ENCODE peak calls at places on chromosomes 3 and 15, in five cellular contexts. One of them, this sample, is unnamed.
A peak's percentile ranks its signal among the peaks of the same experiment; 100 is the strongest.

GRCh38 chr3:114213669-114214541 is 23.5 kb downstream of the ZNF80 start:
- DNase-seq in CD4-positive, alpha-beta T cell: peak; percentile 55
- DNase-seq in mammary epithelial cell: no peak
- DNase-seq in caudate nucleus: no peak
- DNase-seq in GM23248: peak; percentile 97
- DNase-seq in this sample: no peak

GRCh38 chr15:37102315-37103021 is 2.1 kb upstream of the MEIS2 start:
- DNase-seq in CD4-positive, alpha-beta T cell: no peak
- DNase-seq in mammary epithelial cell: no peak
- DNase-seq in caudate nucleus: no peak
- DNase-seq in GM23248: peak; percentile 60
- DNase-seq in this sample: no peak

GRCh38 chr3:54447427-54447826 is 325.1 kb downstream of the CACNA2D3 start:
- DNase-seq in CD4-positive, alpha-beta T cell: no peak
- DNase-seq in mammary epithelial cell: no peak
- DNase-seq in caudate nucleus: no peak
- DNase-seq in GM23248: no peak
- DNase-seq in this sample: no peak

GRCh38 chr3:176351408-176351807 is 845.9 kb downstream of the TBL1XR1 start:
- DNase-seq in CD4-positive, alpha-beta T cell: no peak
- DNase-seq in mammary epithelial cell: no peak
- DNase-seq in caudate nucleus: no peak
- DNase-seq in GM23248: peak; percentile 78
- DNase-seq in this sample: no peak

GRCh38 chr3:133362539-133362938 is 37.3 kb upstream of the BFSP2 start:
- DNase-seq in CD4-positive, alpha-beta T cell: no peak
- DNase-seq in mammary epithelial cell: no peak
- DNase-seq in caudate nucleus: no peak
- DNase-seq in GM23248: no peak
- DNase-seq in this sample: no peak

GRCh38 chr3:137770066-137770805 is 6.1 kb downstream of the SOX14 start:
- DNase-seq in CD4-positive, alpha-beta T cell: no peak
- DNase-seq in mammary epithelial cell: no peak
- DNase-seq in caudate nucleus: no peak
- DNase-seq in GM23248: no peak
- DNase-seq in this sample: no peak

GRCh38 chr3:194690501-194691372 is 5.1 kb downstream of the FAM43A start:
- DNase-seq in CD4-positive, alpha-beta T cell: no peak
- DNase-seq in mammary epithelial cell: no peak
- DNase-seq in caudate nucleus: no peak
- DNase-seq in GM23248: no peak
- DNase-seq in this sample: no peak

GRCh38 chr3:129745253-129745652 is 138.8 kb upstream of the PLXND1 start:
- DNase-seq in CD4-positive, alpha-beta T cell: no peak
- DNase-seq in mammary epithelial cell: no peak
- DNase-seq in caudate nucleus: no peak
- DNase-seq in GM23248: no peak
- DNase-seq in this sample: no peak

GRCh38 chr3:183378008-183378407 is 50.4 kb downstream of the MCF2L2 start:
- DNase-seq in CD4-positive, alpha-beta T cell: no peak
- DNase-seq in mammary epithelial cell: no peak
- DNase-seq in caudate nucleus: no peak
- DNase-seq in GM23248: no peak
- DNase-seq in this sample: no peak

GRCh38 chr3:140432176-140432753 is 245.6 kb upstream of the TRIM42 start:
- DNase-seq in CD4-positive, alpha-beta T cell: no peak
- DNase-seq in mammary epithelial cell: no peak
- DNase-seq in caudate nucleus: no peak
- DNase-seq in GM23248: no peak
- DNase-seq in this sample: no peak

GRCh38 chr3:72359743-72360142 is 488.5 kb downstream of the SHQ1 start:
- DNase-seq in CD4-positive, alpha-beta T cell: no peak
- DNase-seq in mammary epithelial cell: no peak
- DNase-seq in caudate nucleus: no peak
- DNase-seq in GM23248: no peak
- DNase-seq in this sample: no peak

GRCh38 chr3:28973621-28974020 is 307.2 kb upstream of the RBMS3 start:
- DNase-seq in CD4-positive, alpha-beta T cell: no peak
- DNase-seq in mammary epithelial cell: peak; percentile 46
- DNase-seq in caudate nucleus: no peak
- DNase-seq in GM23248: peak; percentile 66
- DNase-seq in this sample: peak; percentile 39

GRCh38 chr15:50908209-50909043 is at the start of gene AP4E1:
- DNase-seq in CD4-positive, alpha-beta T cell: peak; percentile 90
- DNase-seq in mammary epithelial cell: peak; percentile 90
- DNase-seq in caudate nucleus: peak; percentile 91
- DNase-seq in GM23248: peak; percentile 94
- DNase-seq in this sample: peak; percentile 69

GRCh38 chr3:101036213-101036618 is 43.0 kb upstream of the ABI3BP start:
- DNase-seq in CD4-positive, alpha-beta T cell: no peak
- DNase-seq in mammary epithelial cell: peak; percentile 91
- DNase-seq in caudate nucleus: no peak
- DNase-seq in GM23248: peak; percentile 94
- DNase-seq in this sample: peak; percentile 99

GRCh38 chr3:137304313-137305056 is 346.7 kb downstream of the IL20RB start:
- DNase-seq in CD4-positive, alpha-beta T cell: no peak
- DNase-seq in mammary epithelial cell: no peak
- DNase-seq in caudate nucleus: no peak
- DNase-seq in GM23248: no peak
- DNase-seq in this sample: no peak

GRCh38 chr3:40679289-40679688 is 154.5 kb downstream of the ZNF621 start:
- DNase-seq in CD4-positive, alpha-beta T cell: no peak
- DNase-seq in mammary epithelial cell: peak; percentile 14
- DNase-seq in caudate nucleus: no peak
- DNase-seq in GM23248: no peak
- DNase-seq in this sample: peak; percentile 18

GRCh38 chr3:180000500-180000899 is 36.2 kb downstream of the PEX5L start:
- DNase-seq in CD4-positive, alpha-beta T cell: no peak
- DNase-seq in mammary epithelial cell: peak; percentile 42
- DNase-seq in caudate nucleus: no peak
- DNase-seq in GM23248: no peak
- DNase-seq in this sample: peak; percentile 47

DNA sequence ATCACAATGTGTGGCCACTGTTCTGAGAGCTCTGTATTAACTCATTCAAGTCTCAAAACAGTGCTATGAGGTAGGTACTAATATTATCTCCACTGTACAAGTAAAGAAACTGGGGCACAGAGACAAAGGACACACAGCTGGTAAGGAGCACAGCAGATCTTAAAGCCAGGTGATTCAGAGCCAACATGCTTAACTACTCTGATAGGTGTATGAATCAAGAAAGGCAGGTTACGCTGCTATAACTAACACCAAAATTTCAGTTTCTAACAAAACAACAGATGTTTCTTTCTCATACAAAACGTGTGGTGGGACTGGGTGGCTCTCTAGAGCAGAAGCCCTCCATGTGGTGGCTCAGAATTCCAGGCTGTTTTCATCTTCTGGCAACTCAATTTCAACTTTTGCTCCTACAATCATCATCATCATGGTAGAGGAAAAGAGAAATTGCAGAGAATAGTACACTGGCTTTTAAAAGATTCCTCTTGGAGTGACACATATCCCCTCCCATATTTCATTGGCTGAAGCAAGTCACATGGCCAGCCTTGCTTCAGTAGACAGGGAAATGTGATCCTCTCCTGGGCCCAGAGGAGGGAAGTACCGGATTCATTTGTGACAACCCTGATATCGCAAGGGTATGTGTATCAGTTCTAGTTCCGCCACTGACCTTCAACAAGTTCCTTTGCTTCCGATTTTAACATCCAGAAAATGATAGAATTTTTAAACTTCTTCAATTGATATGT is 126.2 kb upstream of the PTX3 start:
- DNase-seq in CD4-positive, alpha-beta T cell: no peak
- DNase-seq in mammary epithelial cell: no peak
- DNase-seq in caudate nucleus: no peak
- DNase-seq in GM23248: no peak
- DNase-seq in this sample: no peak
- H3K27ac ChIP-seq in CD4-positive, alpha-beta T cell: no peak overlapping the region
- H3K27ac ChIP-seq in mammary epithelial cell: no peak overlapping the region
- H3K27ac ChIP-seq in caudate nucleus: no peak overlapping the region
- H3K27ac ChIP-seq in GM23248: peak overlapping the region; percentile 64
- H3K27ac ChIP-seq in this sample: no peak overlapping the region

DNA sequence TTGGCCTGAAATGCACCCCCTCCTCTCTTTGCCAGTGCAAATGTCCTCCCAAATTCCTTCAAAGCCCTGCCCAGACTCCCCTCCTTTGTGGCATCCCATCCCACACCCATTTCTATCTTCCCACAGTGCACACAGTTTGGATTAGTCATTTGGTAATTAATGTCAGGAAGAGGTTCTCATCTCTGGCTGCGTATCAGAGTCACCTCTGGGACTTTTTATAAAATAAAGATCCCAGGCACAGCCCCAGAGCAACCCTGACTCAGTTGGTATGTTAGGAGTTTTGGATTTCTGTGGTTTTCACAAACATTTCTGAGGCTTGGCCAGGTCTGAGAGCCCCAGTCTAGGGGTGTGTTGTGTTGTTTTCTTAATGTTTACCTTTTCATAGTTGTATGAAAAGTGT is 41.7 kb downstream of the C3orf20 start:
- DNase-seq in CD4-positive, alpha-beta T cell: no peak
- DNase-seq in mammary epithelial cell: peak; percentile 28
- DNase-seq in caudate nucleus: no peak
- DNase-seq in GM23248: peak; percentile 68
- DNase-seq in this sample: peak; percentile 25
- H3K27ac ChIP-seq in CD4-positive, alpha-beta T cell: no peak overlapping the region
- H3K27ac ChIP-seq in mammary epithelial cell: no peak overlapping the region
- H3K27ac ChIP-seq in caudate nucleus: no peak overlapping the region
- H3K27ac ChIP-seq in GM23248: peak overlapping the region; percentile 2
- H3K27ac ChIP-seq in this sample: no peak overlapping the region

DNA sequence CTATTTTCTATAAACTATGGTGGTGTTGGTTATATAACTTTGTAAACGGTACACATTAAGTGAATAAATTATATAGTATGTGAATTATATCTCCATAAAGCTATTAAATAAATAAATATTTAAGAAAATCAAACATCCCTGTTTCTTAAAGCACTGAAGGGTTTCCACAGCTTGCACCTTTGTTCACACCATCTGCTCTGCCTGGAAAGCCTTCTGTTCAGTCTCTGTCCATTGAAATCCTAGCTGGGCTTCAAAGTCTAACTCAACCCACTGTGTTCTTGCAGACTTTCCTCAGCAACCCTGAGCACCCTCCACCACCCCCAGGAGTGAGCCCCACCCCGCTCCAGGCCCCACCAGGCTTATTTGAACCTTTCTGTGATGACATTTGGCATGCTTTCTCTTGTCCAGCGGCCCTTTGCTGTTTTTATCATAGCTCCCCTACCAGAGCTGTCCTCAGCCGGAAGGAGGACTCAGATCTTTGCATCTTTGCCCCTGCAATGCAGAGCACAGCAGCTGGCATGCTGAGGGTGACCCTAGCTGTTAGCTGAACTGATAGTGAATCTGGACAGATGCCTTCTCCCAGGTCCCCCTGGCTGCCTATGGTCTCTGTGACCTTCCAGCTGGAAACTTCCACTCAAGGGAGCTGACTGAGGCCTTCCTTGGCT is 105.2 kb downstream of the DAPK2 start:
- DNase-seq in CD4-positive, alpha-beta T cell: no peak
- DNase-seq in mammary epithelial cell: no peak
- DNase-seq in caudate nucleus: no peak
- DNase-seq in GM23248: no peak
- DNase-seq in this sample: no peak
- H3K27ac ChIP-seq in CD4-positive, alpha-beta T cell: no peak overlapping the region
- H3K27ac ChIP-seq in mammary epithelial cell: no peak overlapping the region
- H3K27ac ChIP-seq in caudate nucleus: no peak overlapping the region
- H3K27ac ChIP-seq in GM23248: no peak overlapping the region
- H3K27ac ChIP-seq in this sample: no peak overlapping the region

DNA sequence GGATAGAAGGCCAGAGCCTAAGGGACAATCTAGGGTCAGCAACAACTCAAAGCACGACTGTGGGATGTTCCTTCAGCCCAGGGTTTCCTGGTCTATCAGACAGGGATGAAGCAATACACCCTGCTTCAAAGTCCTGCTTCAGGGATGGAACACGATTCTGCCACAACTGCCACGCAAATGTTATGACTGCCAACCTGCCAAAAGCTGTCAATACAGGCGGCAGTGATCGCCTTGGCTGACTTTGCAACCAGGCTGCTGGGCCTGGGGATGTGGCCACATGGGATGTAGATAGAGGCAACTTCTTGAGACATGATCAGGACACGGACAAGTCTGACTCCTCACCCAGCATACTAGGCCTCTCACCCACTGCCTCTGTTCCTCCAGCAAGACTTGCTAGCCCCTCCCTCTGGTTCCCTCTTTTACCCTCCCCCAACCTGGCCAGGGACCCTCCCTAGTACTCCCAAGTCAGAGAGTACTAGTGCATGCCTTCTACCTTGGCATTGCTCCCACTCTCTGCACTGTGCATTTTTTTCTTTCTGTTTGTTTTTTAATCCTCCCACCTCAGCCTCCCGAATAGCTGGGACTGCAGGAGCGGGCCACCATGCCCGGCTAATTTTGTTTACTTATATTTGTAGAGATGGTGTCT is 7.6 kb downstream of the CCDC12 start:
- DNase-seq in CD4-positive, alpha-beta T cell: no peak
- DNase-seq in mammary epithelial cell: no peak
- DNase-seq in caudate nucleus: no peak
- DNase-seq in GM23248: no peak
- DNase-seq in this sample: no peak
- H3K27ac ChIP-seq in CD4-positive, alpha-beta T cell: no peak overlapping the region
- H3K27ac ChIP-seq in mammary epithelial cell: no peak overlapping the region
- H3K27ac ChIP-seq in caudate nucleus: no peak overlapping the region
- H3K27ac ChIP-seq in GM23248: no peak overlapping the region
- H3K27ac ChIP-seq in this sample: no peak overlapping the region